ENCODE peak calls at places on chromosomes 2 and 18, in five cellular contexts. F, C, X, J and V are unnamed samples.

GRCh38 chr2:177983183-177983788 is 89.3 kb downstream of the PDE11A start:
- DNase-seq in F (no peak), C (peak), X (no peak), J (peak), V (no peak)

GRCh38 chr2:156536534-156536933 is 100.4 kb downstream of the GPD2 start:
- DNase-seq in F (no peak), C (no peak), X (no peak), J (no peak), V (no peak)

GRCh38 chr2:10963155-10963554 is 51.4 kb downstream of the KCNF1 start:
- DNase-seq in F (no peak), C (peak), X (no peak), J (no peak), V (no peak)

GRCh38 chr2:218567797-218568189 is 358 bp downstream of the USP37 start:
- DNase-seq in F (no peak), C (peak), X (no peak), J (no peak), V (no peak)

GRCh38 chr2:48946444-48947048 is 191.0 kb upstream of the LHCGR start:
- DNase-seq in F (peak), C (peak), X (peak), J (peak), V (peak)

GRCh38 chr2:69483696-69484095 is 46.5 kb upstream of the NFU1 start:
- DNase-seq in F (no peak), C (no peak), X (no peak), J (no peak), V (no peak)

GRCh38 chr2:38374978-38375377 is 2.1 kb downstream of the ATL2 start:
- DNase-seq in F (no peak), C (peak), X (no peak), J (no peak), V (no peak)

GRCh38 chr2:70098032-70098431 is 10.8 kb downstream of the PCBP1 start:
- DNase-seq in F (no peak), C (no peak), X (no peak), J (no peak), V (no peak)

GRCh38 chr2:20641123-20641985 is 9.5 kb downstream of the HS1BP3 start:
- DNase-seq in F (no peak), C (peak), X (no peak), J (no peak), V (peak)

GRCh38 chr18:79452991-79453645 is 57.4 kb downstream of the NFATC1 start:
- DNase-seq in F (no peak), C (no peak), X (no peak), J (no peak), V (no peak)

GRCh38 chr18:4400911-4401310 is 54.2 kb downstream of the DLGAP1 start:
- DNase-seq in F (no peak), C (no peak), X (no peak), J (no peak), V (no peak)

GRCh38 chr18:11607897-11608296 is 1.5 kb upstream of the SLC35G4 start:
- DNase-seq in F (no peak), C (no peak), X (no peak), J (no peak), V (no peak)

GRCh38 chr2:33417093-33417492 is 59.4 kb upstream of the RASGRP3 start:
- DNase-seq in F (no peak), C (no peak), X (no peak), J (peak), V (no peak)